ENCODE peak calls at places on chromosomes 4 and X, in five cellular contexts. One of them, this sample, is unnamed.

GRCh38 chr4:184267673-184268573 is 50.2 kb upstream of the ENPP6 start:
- DNase-seq in right lobe of liver: peak; percentile 70
- DNase-seq in SK-MEL-5: peak; percentile 78
- DNase-seq in NCI-H510A treated with DMSO at 0.1 percent for 48 hours: peak; percentile 9
- DNase-seq in activated T-helper 1 cell treated with anti-CD3 and anti-CD28 coated beads, Interleukin-2, amount 50 U/mL, for 16 hours: peak; percentile 63
- DNase-seq in this sample: no peak

GRCh38 chr4:159723341-159724048 is 620.6 kb downstream of the RAPGEF2 start:
- DNase-seq in SK-MEL-5: no peak
- DNase-seq in NCI-H510A treated with DMSO at 0.1 percent for 48 hours: peak; percentile 41
- DNase-seq in activated T-helper 1 cell treated with anti-CD3 and anti-CD28 coated beads, Interleukin-2, amount 50 U/mL, for 16 hours: no peak
- DNase-seq in right lobe of liver: no peak
- DNase-seq in this sample: no peak

GRCh38 chr4:147822128-147822527 is 90.2 kb downstream of the ARHGAP10 start:
- DNase-seq in SK-MEL-5: no peak
- DNase-seq in right lobe of liver: peak; percentile 88
- DNase-seq in NCI-H510A treated with DMSO at 0.1 percent for 48 hours: no peak
- DNase-seq in activated T-helper 1 cell treated with anti-CD3 and anti-CD28 coated beads, Interleukin-2, amount 50 U/mL, for 16 hours: no peak
- DNase-seq in this sample: peak; percentile 90

GRCh38 chr4:176758731-176759130 is 34.0 kb downstream of the VEGFC start:
- DNase-seq in activated T-helper 1 cell treated with anti-CD3 and anti-CD28 coated beads, Interleukin-2, amount 50 U/mL, for 16 hours: no peak
- DNase-seq in NCI-H510A treated with DMSO at 0.1 percent for 48 hours: no peak
- DNase-seq in right lobe of liver: no peak
- DNase-seq in SK-MEL-5: no peak
- DNase-seq in this sample: no peak

GRCh38 chrX:55088795-55089489 is at the start of gene PAGE2:
- DNase-seq in NCI-H510A treated with DMSO at 0.1 percent for 48 hours: no peak
- DNase-seq in activated T-helper 1 cell treated with anti-CD3 and anti-CD28 coated beads, Interleukin-2, amount 50 U/mL, for 16 hours: no peak
- DNase-seq in SK-MEL-5: no peak
- DNase-seq in right lobe of liver: no peak
- DNase-seq in this sample: no peak

GRCh38 chr4:86910820-86911684 is 18.8 kb upstream of the C4orf36 start:
- DNase-seq in activated T-helper 1 cell treated with anti-CD3 and anti-CD28 coated beads, Interleukin-2, amount 50 U/mL, for 16 hours: no peak
- DNase-seq in SK-MEL-5: no peak
- DNase-seq in NCI-H510A treated with DMSO at 0.1 percent for 48 hours: no peak
- DNase-seq in right lobe of liver: no peak
- DNase-seq in this sample: no peak

GRCh38 chr4:104693601-104694201 is 199.0 kb upstream of the CXXC4 start:
- DNase-seq in SK-MEL-5: peak; percentile 48
- DNase-seq in activated T-helper 1 cell treated with anti-CD3 and anti-CD28 coated beads, Interleukin-2, amount 50 U/mL, for 16 hours: no peak
- DNase-seq in NCI-H510A treated with DMSO at 0.1 percent for 48 hours: no peak
- DNase-seq in right lobe of liver: no peak
- DNase-seq in this sample: no peak

GRCh38 chr4:151429957-151430548 is 21.1 kb downstream of the FHIP1A start:
- DNase-seq in NCI-H510A treated with DMSO at 0.1 percent for 48 hours: no peak
- DNase-seq in activated T-helper 1 cell treated with anti-CD3 and anti-CD28 coated beads, Interleukin-2, amount 50 U/mL, for 16 hours: no peak
- DNase-seq in SK-MEL-5: no peak
- DNase-seq in right lobe of liver: no peak
- DNase-seq in this sample: no peak

GRCh38 chrX:274904-275475 is 6.2 kb upstream of the PLCXD1 start:
- DNase-seq in right lobe of liver: peak; percentile 86
- DNase-seq in NCI-H510A treated with DMSO at 0.1 percent for 48 hours: no peak
- DNase-seq in activated T-helper 1 cell treated with anti-CD3 and anti-CD28 coated beads, Interleukin-2, amount 50 U/mL, for 16 hours: no peak
- DNase-seq in SK-MEL-5: no peak
- DNase-seq in this sample: no peak

GRCh38 chr4:118753096-118753495 is 67.9 kb downstream of the METTL14 start:
- DNase-seq in activated T-helper 1 cell treated with anti-CD3 and anti-CD28 coated beads, Interleukin-2, amount 50 U/mL, for 16 hours: no peak
- DNase-seq in SK-MEL-5: no peak
- DNase-seq in NCI-H510A treated with DMSO at 0.1 percent for 48 hours: no peak
- DNase-seq in right lobe of liver: no peak
- DNase-seq in this sample: no peak

GRCh38 chrX:41095962-41096955 is 11.0 kb downstream of the USP9X start:
- DNase-seq in activated T-helper 1 cell treated with anti-CD3 and anti-CD28 coated beads, Interleukin-2, amount 50 U/mL, for 16 hours: no peak
- DNase-seq in SK-MEL-5: no peak
- DNase-seq in right lobe of liver: peak; percentile 43
- DNase-seq in NCI-H510A treated with DMSO at 0.1 percent for 48 hours: no peak
- DNase-seq in this sample: no peak

GRCh38 chr4:48243897-48244296 is 25.7 kb downstream of the TEC start:
- DNase-seq in activated T-helper 1 cell treated with anti-CD3 and anti-CD28 coated beads, Interleukin-2, amount 50 U/mL, for 16 hours: no peak
- DNase-seq in NCI-H510A treated with DMSO at 0.1 percent for 48 hours: no peak
- DNase-seq in SK-MEL-5: no peak
- DNase-seq in right lobe of liver: no peak
- DNase-seq in this sample: no peak

GRCh38 chrX:133590703-133591505 is 175.6 kb upstream of the GPC4 start:
- DNase-seq in activated T-helper 1 cell treated with anti-CD3 and anti-CD28 coated beads, Interleukin-2, amount 50 U/mL, for 16 hours: no peak
- DNase-seq in SK-MEL-5: no peak
- DNase-seq in NCI-H510A treated with DMSO at 0.1 percent for 48 hours: no peak
- DNase-seq in right lobe of liver: no peak
- DNase-seq in this sample: no peak

GRCh38 chr4:52856802-52857201 is 5.3 kb upstream of the RASL11B start:
- DNase-seq in right lobe of liver: no peak
- DNase-seq in activated T-helper 1 cell treated with anti-CD3 and anti-CD28 coated beads, Interleukin-2, amount 50 U/mL, for 16 hours: no peak
- DNase-seq in NCI-H510A treated with DMSO at 0.1 percent for 48 hours: no peak
- DNase-seq in SK-MEL-5: no peak
- DNase-seq in this sample: no peak

GRCh38 chr4:107265859-107266258 is 229.7 kb upstream of the DKK2 start:
- DNase-seq in SK-MEL-5: peak; percentile 2
- DNase-seq in right lobe of liver: no peak
- DNase-seq in activated T-helper 1 cell treated with anti-CD3 and anti-CD28 coated beads, Interleukin-2, amount 50 U/mL, for 16 hours: no peak
- DNase-seq in NCI-H510A treated with DMSO at 0.1 percent for 48 hours: peak; percentile 26
- DNase-seq in this sample: no peak

GRCh38 chr4:6494431-6495295 is 22.2 kb upstream of the PPP2R2C start:
- DNase-seq in NCI-H510A treated with DMSO at 0.1 percent for 48 hours: no peak
- DNase-seq in activated T-helper 1 cell treated with anti-CD3 and anti-CD28 coated beads, Interleukin-2, amount 50 U/mL, for 16 hours: no peak
- DNase-seq in right lobe of liver: no peak
- DNase-seq in SK-MEL-5: no peak
- DNase-seq in this sample: no peak

GRCh38 chrX:16869393-16870094 is 618 bp downstream of the RBBP7 start:
- DNase-seq in NCI-H510A treated with DMSO at 0.1 percent for 48 hours: peak; percentile 34
- DNase-seq in activated T-helper 1 cell treated with anti-CD3 and anti-CD28 coated beads, Interleukin-2, amount 50 U/mL, for 16 hours: peak; percentile 37
- DNase-seq in SK-MEL-5: peak; percentile 23
- DNase-seq in right lobe of liver: peak; percentile 58
- DNase-seq in this sample: no peak

GRCh38 chr4:26860922-26861433 is 337 bp downstream of the STIM2 start:
- DNase-seq in right lobe of liver: peak; percentile 76
- DNase-seq in NCI-H510A treated with DMSO at 0.1 percent for 48 hours: no peak
- DNase-seq in activated T-helper 1 cell treated with anti-CD3 and anti-CD28 coated beads, Interleukin-2, amount 50 U/mL, for 16 hours: peak; percentile 37
- DNase-seq in SK-MEL-5: peak; percentile 35
- DNase-seq in this sample: peak; percentile 56

GRCh38 chr4:123874044-123874443 is 477.4 kb downstream of the SPRY1 start:
- DNase-seq in SK-MEL-5: no peak
- DNase-seq in NCI-H510A treated with DMSO at 0.1 percent for 48 hours: no peak
- DNase-seq in activated T-helper 1 cell treated with anti-CD3 and anti-CD28 coated beads, Interleukin-2, amount 50 U/mL, for 16 hours: no peak
- DNase-seq in right lobe of liver: no peak
- DNase-seq in this sample: no peak

GRCh38 chr4:64251779-64252178 is 157.5 kb downstream of the TECRL start:
- DNase-seq in NCI-H510A treated with DMSO at 0.1 percent for 48 hours: no peak
- DNase-seq in right lobe of liver: no peak
- DNase-seq in activated T-helper 1 cell treated with anti-CD3 and anti-CD28 coated beads, Interleukin-2, amount 50 U/mL, for 16 hours: no peak
- DNase-seq in SK-MEL-5: no peak
- DNase-seq in this sample: no peak

This sample was measured in ovary.